ENCODE peak calls at places on chromosome 19, in six cellular contexts. N is stimulated activated CD8-positive, alpha-beta memory T cell treated with anti-CD3 and anti-CD28 coated beads, Interleukin-12 subunit alpha, Interleukin-12 subunit beta, amount 100 ng/mL, for 4 hours; W is hepatocyte; H is DND-41; J is omental fat pad; M is endodermal cell. F is an unnamed sample.

GRCh38 chr19:43760941-43761340 is 6.2 kb upstream of the SMG9 start:
- DNase-seq in J (no peak), H (no peak), N (no peak), M (no peak), W (no peak), F (no peak)

GRCh38 chr19:28940751-28941500 is 272.0 kb downstream of the UQCRFS1 start:
- DNase-seq in H (no peak), M (peak), W (no peak), J (no peak), N (no peak), F (no peak)

GRCh38 chr19:34793562-34793961 is 20.5 kb upstream of the ZNF599 start:
- DNase-seq in M (no peak), H (peak), N (no peak), J (no peak), W (no peak), F (no peak)

GRCh38 chr19:29843180-29844051 is 31.6 kb downstream of the CCNE1 start:
- DNase-seq in N (no peak), W (peak), H (no peak), J (no peak), M (peak), F (no peak)

GRCh38 chr19:16660763-16661479 is at the start of gene TMEM38A:
- DNase-seq in N (peak), M (peak), J (no peak), H (no peak), W (peak), F (no peak)

GRCh38 chr19:22602631-22603272 is 31.4 kb upstream of the ZNF492 start:
- DNase-seq in H (no peak), J (no peak), W (no peak), M (no peak), N (no peak), F (no peak)

GRCh38 chr19:39837978-39838377 is 4.0 kb upstream of the DYRK1B start:
- DNase-seq in N (no peak), H (no peak), W (no peak), J (no peak), M (no peak), F (no peak)

GRCh38 chr19:1904385-1905070 is 671 bp upstream of the ADAT3 start:
- DNase-seq in W (peak), N (no peak), J (no peak), M (peak), H (no peak), F (no peak)

GRCh38 chr19:43707158-43707712 is 8.6 kb upstream of the IRGC start:
- DNase-seq in J (no peak), W (no peak), H (no peak), N (no peak), M (no peak), F (no peak)

GRCh38 chr19:43901395-43902390 is 33.4 kb downstream of the ZNF45 start:
- DNase-seq in N (peak), W (peak), H (no peak), J (peak), M (peak), F (no peak)

GRCh38 chr19:16942583-16942982 is 53.8 kb downstream of the F2RL3 start:
- DNase-seq in H (no peak), M (no peak), N (no peak), J (no peak), W (no peak), F (no peak)

GRCh38 chr19:49741210-49741844 is 21.8 kb downstream of the TSKS start:
- DNase-seq in J (no peak), W (no peak), M (no peak), H (no peak), N (no peak), F (no peak)

GRCh38 chr19:17576758-17577532 is 21.5 kb downstream of the COLGALT1 start:
- DNase-seq in W (peak), N (no peak), J (no peak), M (peak), H (peak), F (no peak)

GRCh38 chr19:33304760-33305647 is 2.7 kb upstream of the CEBPA start:
- DNase-seq in J (no peak), N (no peak), M (no peak), W (peak), H (no peak), F (no peak)

GRCh38 chr19:2542341-2543069 is 66.6 kb downstream of the GADD45B start:
- DNase-seq in M (peak), H (no peak), J (no peak), N (no peak), W (no peak), F (no peak)

GRCh38 chr19:40907968-40908735 is 26.1 kb upstream of the CYP2A7 start:
- DNase-seq in H (no peak), W (no peak), M (peak), N (peak), J (peak), F (no peak)

F was measured in thoracic aorta.